ENCODE peak calls at places on chromosomes 13 and 19, in nine cellular contexts. T, W, S, C, U, V, L, I and O are unnamed samples.

GRCh38 chr19:53388168-53388567 is 6.8 kb upstream of the ZNF765 start:
- DNase-seq in T (no peak), W (no peak), S (no peak), C (no peak), U (no peak), V (no peak), L (no peak), I (no peak), O (no peak)

GRCh38 chr19:38193445-38193844 is 30.6 kb downstream of the DPF1 start:
- DNase-seq in T (no peak), W (no peak), S (no peak), C (no peak), U (no peak), V (no peak), L (no peak), I (no peak), O (no peak)

GRCh38 chr19:28026636-28027035 is 1186.3 kb downstream of the UQCRFS1 start:
- DNase-seq in T (no peak), W (no peak), S (no peak), C (no peak), U (no peak), V (no peak), L (no peak), I (no peak), O (no peak)

GRCh38 chr13:60164490-60164889 is 762 bp upstream of the DIAPH3 start:
- DNase-seq in T (no peak), W (no peak), S (no peak), C (no peak), U (no peak), V (no peak), L (peak), I (no peak), O (no peak)

GRCh38 chr19:35299523-35300339 is 7.8 kb downstream of the MAG start:
- DNase-seq in T (no peak), W (no peak), S (no peak), C (no peak), U (no peak), V (no peak), L (peak), I (peak), O (no peak)

GRCh38 chr13:112987625-112988024 is 18.6 kb downstream of the MCF2L start:
- DNase-seq in T (no peak), W (no peak), S (no peak), C (no peak), U (no peak), V (no peak), L (no peak), I (no peak), O (no peak)

GRCh38 chr13:24887759-24888158 is 123.8 kb downstream of the RNF17 start:
- DNase-seq in T (no peak), W (no peak), S (no peak), C (no peak), U (no peak), V (no peak), L (no peak), I (no peak), O (no peak)

GRCh38 chr19:10390652-10391286 is 10.4 kb upstream of the TYK2 start:
- DNase-seq in T (no peak), W (peak), S (peak), C (peak), U (no peak), V (peak), L (peak), I (peak), O (peak)

GRCh38 chr19:12867120-12868099 is 13.8 kb downstream of the DNASE2 start:
- DNase-seq in T (no peak), W (no peak), S (peak), C (peak), U (peak), V (peak), L (peak), I (peak), O (peak)

GRCh38 chr19:56086671-56087430 is 34.2 kb downstream of the ZNF787 start:
- DNase-seq in T (no peak), W (no peak), S (no peak), C (no peak), U (no peak), V (no peak), L (peak), I (no peak), O (no peak)

GRCh38 chr19:6232567-6232966 is 47.2 kb downstream of the MLLT1 start:
- DNase-seq in T (no peak), W (no peak), S (no peak), C (no peak), U (no peak), V (no peak), L (no peak), I (no peak), O (no peak)

GRCh38 chr13:18212873-18213272 is 968.8 kb downstream of the TUBA3C start:
- DNase-seq in T (no peak), W (no peak), S (no peak), C (peak), U (no peak), V (no peak), L (no peak), I (no peak), O (no peak)

GRCh38 chr19:14473915-14474578 is 1.1 kb downstream of the PTGER1 start:
- DNase-seq in T (no peak), W (no peak), S (no peak), C (no peak), U (no peak), V (no peak), L (peak), I (no peak), O (no peak)

GRCh38 chr19:41802770-41803169 is 6.4 kb downstream of the CEACAM3 start:
- DNase-seq in T (no peak), W (no peak), S (no peak), C (no peak), U (no peak), V (no peak), L (no peak), I (no peak), O (no peak)

GRCh38 chr13:46184277-46184699 is 2.3 kb upstream of the LCP1 start:
- DNase-seq in T (no peak), W (no peak), S (peak), C (peak), U (no peak), V (peak), L (peak), I (peak), O (peak)

GRCh38 chr19:56142087-56142787 is 1.1 kb downstream of the ZNF444 start:
- DNase-seq in T (no peak), W (no peak), S (no peak), C (no peak), U (no peak), V (no peak), L (no peak), I (no peak), O (no peak)

GRCh38 chr13:105929486-105929885 is 606.0 kb downstream of the EFNB2 start:
- DNase-seq in T (no peak), W (no peak), S (no peak), C (no peak), U (no peak), V (no peak), L (no peak), I (no peak), O (no peak)

GRCh38 chr19:13051581-13052165 is 51.0 kb downstream of the LYL1 start:
- DNase-seq in T (no peak), W (peak), S (peak), C (peak), U (no peak), V (no peak), L (peak), I (peak), O (peak)

GRCh38 chr13:54489359-54489758 is 1460.7 kb downstream of the OLFM4 start:
- DNase-seq in T (no peak), W (no peak), S (no peak), C (no peak), U (no peak), V (no peak), L (no peak), I (no peak), O (no peak)

GRCh38 chr13:100491164-100491847 is 97.3 kb downstream of the GGACT start:
- DNase-seq in T (no peak), W (peak), S (no peak), C (no peak), U (no peak), V (no peak), L (no peak), I (no peak), O (peak)

GRCh38 chr13:110737555-110737954 is 24.1 kb downstream of the ING1 start:
- DNase-seq in T (no peak), W (no peak), S (no peak), C (no peak), U (no peak), V (no peak), L (no peak), I (no peak), O (no peak)

GRCh38 chr19:5125376-5125775 is 156.5 kb downstream of the KDM4B start:
- DNase-seq in T (no peak), W (no peak), S (no peak), C (no peak), U (no peak), V (no peak), L (no peak), I (no peak), O (no peak)